ENCODE peak calls at places on chromosome 6, in eight cellular contexts. Y, Q, N, P, U, T, G and E are unnamed samples.

GRCh38 chr6:6657085-6657819 is 68.7 kb downstream of the LY86 start:
- DNase-seq in U (no peak), T (peak), Q (peak), G (no peak), N (no peak), P (no peak), Y (no peak), E (no peak)

GRCh38 chr6:132060591-132060990 is 109.4 kb upstream of the CCN2 start:
- DNase-seq in T (no peak), U (peak), Q (peak), N (no peak), Y (no peak), G (no peak), P (peak), E (peak)

GRCh38 chr6:10545482-10545881 is 24.3 kb downstream of the GCNT2 start:
- DNase-seq in Y (no peak), T (no peak), P (peak), N (no peak), Q (no peak), G (no peak), U (no peak), E (no peak)

GRCh38 chr6:144265061-144265357 is 20.1 kb upstream of the UTRN start:
- DNase-seq in Y (peak), G (no peak), Q (no peak), U (no peak), T (no peak), N (no peak), P (peak), E (no peak)

GRCh38 chr6:36132221-36132895 is 2.0 kb downstream of the MAPK13 start:
- DNase-seq in T (no peak), Y (no peak), P (no peak), Q (no peak), U (no peak), G (no peak), N (no peak), E (no peak)

GRCh38 chr6:105733556-105734162 is 330.8 kb upstream of the PREP start:
- DNase-seq in U (no peak), T (peak), Q (peak), N (no peak), P (peak), Y (peak), G (no peak), E (peak)

GRCh38 chr6:24667378-24667803 is 514 bp downstream of the ACOT13 start:
- DNase-seq in Q (peak), U (no peak), N (no peak), T (peak), P (peak), Y (peak), G (no peak), E (no peak)

GRCh38 chr6:74050921-74051320 is 354.9 kb downstream of the CD109 start:
- DNase-seq in Q (no peak), N (no peak), Y (no peak), P (no peak), G (no peak), T (no peak), U (no peak), E (no peak)

GRCh38 chr6:131368077-131368911 is 204.7 kb upstream of the ARG1 start:
- DNase-seq in N (peak), G (no peak), Q (peak), P (peak), Y (no peak), U (no peak), T (peak), E (no peak)

GRCh38 chr6:107185570-107185969 is 70.3 kb upstream of the BEND3 start:
- DNase-seq in U (peak), Q (peak), Y (peak), T (no peak), N (no peak), G (no peak), P (peak), E (peak)

GRCh38 chr6:154893927-154894326 is 101.2 kb upstream of the TIAM2 start:
- DNase-seq in Y (no peak), U (no peak), T (no peak), N (no peak), G (no peak), P (no peak), Q (peak), E (no peak)

GRCh38 chr6:26501482-26501986 is 1.4 kb downstream of the BTN1A1 start:
- DNase-seq in G (no peak), T (peak), U (no peak), Y (peak), P (peak), Q (peak), N (peak), E (no peak)

GRCh38 chr6:30685157-30685976 is 1.1 kb downstream of the PPP1R18 start:
- DNase-seq in T (peak), G (no peak), Q (peak), P (no peak), N (no peak), Y (no peak), U (peak), E (peak)

GRCh38 chr6:154931741-154932424 is 63.2 kb upstream of the TIAM2 start:
- DNase-seq in N (no peak), P (peak), Q (peak), Y (no peak), G (no peak), U (no peak), T (no peak), E (no peak)

GRCh38 chr6:144330588-144330987 is 45.5 kb downstream of the UTRN start:
- DNase-seq in Y (no peak), Q (no peak), N (no peak), T (no peak), U (peak), P (no peak), G (no peak), E (no peak)

GRCh38 chr6:147179809-147180208 is 24.4 kb upstream of the STXBP5 start:
- DNase-seq in Q (no peak), U (no peak), T (no peak), P (no peak), G (no peak), Y (no peak), N (no peak), E (no peak)

DNA sequence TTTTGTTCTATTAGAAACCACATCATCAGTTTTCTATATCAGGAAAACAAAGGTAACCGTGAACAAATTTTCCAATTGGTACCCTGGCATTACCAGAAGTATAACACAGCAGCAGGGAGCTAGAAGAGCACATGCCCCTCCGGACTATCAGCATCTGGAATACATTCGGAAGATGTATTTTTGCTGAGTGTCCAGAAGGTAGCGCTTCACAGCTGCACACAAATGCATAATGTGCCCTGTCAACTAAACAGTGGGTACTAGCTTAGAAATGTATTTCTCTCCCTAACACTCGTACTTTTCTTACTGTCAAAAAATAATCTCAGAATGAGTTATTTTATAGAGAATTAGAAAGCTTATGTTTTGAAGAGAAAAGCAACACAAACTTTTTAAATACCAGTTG is 77.6 kb downstream of the HUS1B start:
- DNase-seq in P (peak), T (no peak), Q (peak), U (no peak), N (no peak), G (peak), Y (peak), E (peak)
- TF ChIP-seq CTCF in P (peak), T (no peak), Q (peak), U (peak), N (no peak), G (peak), Y (peak), E (no peak)

GRCh38 chr6:127857051-127857637 is 43.7 kb downstream of the THEMIS start:
- DNase-seq in T (no peak), Y (no peak), Q (no peak), P (no peak), U (no peak), N (no peak), G (no peak), E (no peak)

GRCh38 chr6:127851197-127851596 is 49.7 kb downstream of the THEMIS start:
- DNase-seq in N (no peak), T (no peak), P (peak), Y (no peak), G (no peak), Q (no peak), U (no peak), E (no peak)

GRCh38 chr6:127858992-127859391 is 41.9 kb downstream of the THEMIS start:
- DNase-seq in P (no peak), Y (no peak), G (no peak), N (no peak), U (no peak), T (no peak), Q (no peak), E (no peak)

GRCh38 chr6:127855542-127856159 is 45.2 kb downstream of the THEMIS start:
- DNase-seq in G (no peak), Y (peak), T (peak), Q (peak), U (no peak), P (peak), N (no peak), E (peak)

GRCh38 chr6:127854009-127854408 is 46.8 kb downstream of the THEMIS start:
- DNase-seq in P (peak), U (no peak), N (no peak), Y (no peak), Q (peak), G (no peak), T (peak), E (peak)
- TF ChIP-seq CTCF in P (no peak), U (peak), N (no peak), Y (no peak), Q (no peak), G (peak), T (no peak), E (no peak)

GRCh38 chr6:117776441-117776840 is 101.2 kb downstream of the NUS1 start:
- DNase-seq in P (peak), T (peak), U (peak), Y (peak), N (no peak), Q (peak), G (no peak), E (peak)
- TF ChIP-seq CTCF in P (peak), T (peak), U (peak), Y (no peak), N (no peak), Q (peak), G (no peak), E (peak)

GRCh38 chr6:8888468-8888867 is 453.1 kb upstream of the SLC35B3 start:
- DNase-seq in T (peak), U (no peak), Q (no peak), G (no peak), P (peak), Y (no peak), N (no peak), E (peak)
- TF ChIP-seq CTCF in T (peak), U (peak), Q (peak), G (no peak), P (peak), Y (no peak), N (no peak), E (peak)

GRCh38 chr6:27893059-27893835 is 18.9 kb downstream of the OR2B2 start:
- DNase-seq in T (peak), P (peak), G (peak), N (peak), Q (peak), U (peak), Y (peak), E (peak)

GRCh38 chr6:27896398-27896796 is 15.8 kb downstream of the OR2B2 start:
- DNase-seq in N (no peak), U (no peak), Q (no peak), Y (no peak), P (no peak), G (no peak), T (no peak), E (no peak)

GRCh38 chr6:27894839-27895762 is 17.1 kb downstream of the OR2B2 start:
- DNase-seq in G (peak), T (peak), U (peak), P (peak), Q (peak), Y (peak), N (peak), E (peak)

GRCh38 chr6:27892596-27893058 is 19.6 kb downstream of the OR2B2 start:
- DNase-seq in P (peak), Q (peak), U (no peak), N (no peak), T (no peak), Y (no peak), G (no peak), E (no peak)

DNA sequence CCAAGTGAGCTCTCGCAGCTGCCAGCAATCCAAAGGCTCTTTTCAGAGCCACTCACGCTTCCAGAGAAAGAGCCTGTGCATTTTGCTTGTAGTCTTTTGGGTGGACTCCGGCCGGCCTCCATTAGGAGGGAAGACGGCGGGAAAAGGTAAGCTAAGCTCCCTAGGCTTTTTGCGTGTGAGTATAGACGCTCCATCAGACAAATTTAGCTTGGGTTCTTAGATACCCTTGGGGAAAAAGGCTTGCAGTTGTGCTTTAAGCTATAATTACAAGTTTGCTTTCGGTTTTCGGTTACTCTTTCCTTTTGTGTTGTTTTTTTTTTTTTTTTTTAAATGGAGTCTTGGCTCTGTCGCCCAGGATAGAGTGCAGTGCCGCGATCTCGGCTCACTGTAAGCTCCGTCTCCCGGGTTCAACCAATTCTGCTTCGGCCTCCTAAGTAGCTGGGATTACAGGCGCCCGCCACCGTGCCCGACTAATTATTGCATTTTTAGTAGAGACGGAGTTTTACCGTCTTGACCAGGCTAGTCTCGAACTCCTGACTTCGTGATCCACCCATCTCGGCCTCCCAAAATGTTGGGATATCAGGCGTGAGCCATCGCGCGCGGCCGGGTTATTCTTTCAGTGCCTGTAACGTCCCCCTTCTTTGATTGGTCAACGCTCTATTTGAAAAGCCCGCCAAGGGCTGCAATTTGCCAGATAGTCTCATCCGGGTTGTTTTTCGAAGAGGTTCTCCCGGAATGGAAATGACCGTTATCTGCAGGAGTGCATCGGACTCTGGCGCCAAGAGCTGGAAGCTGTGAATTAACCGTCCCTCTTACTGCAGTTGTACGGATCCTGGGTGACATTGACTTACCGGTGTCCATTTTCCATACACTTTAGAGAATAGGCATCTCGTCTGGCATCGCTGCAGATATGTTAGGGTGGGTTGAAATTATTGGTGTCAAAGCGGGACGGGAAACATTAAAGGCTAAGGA is 18.1 kb downstream of the OR2B2 start:
- DNase-seq in U (peak), N (peak), G (peak), Q (peak), P (peak), T (peak), Y (peak), E (peak)
- TF ChIP-seq CTCF in U (no peak), N (no peak), G (no peak), Q (no peak), P (no peak), T (no peak), Y (no peak), E (no peak)

GRCh38 chr6:43267619-43268347 is 24.5 kb downstream of the TTBK1 start:
- DNase-seq in N (no peak), U (no peak), G (no peak), Q (no peak), T (no peak), P (no peak), Y (peak), E (no peak)

GRCh38 chr6:43262780-43263313 is 19.6 kb downstream of the TTBK1 start:
- DNase-seq in P (no peak), Q (no peak), G (no peak), N (no peak), U (no peak), Y (no peak), T (no peak), E (no peak)

GRCh38 chr6:43263314-43264178 is 20.3 kb downstream of the TTBK1 start:
- DNase-seq in P (peak), T (peak), U (peak), Q (peak), N (peak), G (peak), Y (peak), E (peak)

GRCh38 chr6:43264599-43264998 is 21.3 kb downstream of the TTBK1 start:
- DNase-seq in T (no peak), Y (no peak), G (no peak), N (no peak), Q (no peak), U (no peak), P (no peak), E (no peak)

DNA sequence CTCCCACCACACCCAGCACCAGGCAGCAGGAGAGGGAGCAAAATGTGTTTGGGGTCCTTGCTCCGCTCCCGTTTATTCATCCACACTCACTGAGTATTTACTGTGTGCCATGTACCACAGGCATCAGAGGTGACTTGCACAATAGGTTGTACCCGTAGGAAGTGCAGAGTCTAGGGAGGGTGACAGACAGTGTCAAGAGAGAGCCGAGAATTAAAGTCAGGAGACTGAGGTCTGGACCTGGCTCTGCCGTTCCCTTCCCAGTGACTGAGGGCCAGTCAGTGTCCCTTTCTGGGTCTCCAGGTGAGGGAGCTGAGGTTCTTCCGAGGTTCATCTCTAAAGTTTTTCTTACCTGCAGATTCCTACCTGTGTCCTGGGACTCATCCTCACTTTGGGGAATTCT is 22.3 kb downstream of the TTBK1 start:
- DNase-seq in U (no peak), N (no peak), P (no peak), Y (no peak), G (no peak), T (no peak), Q (no peak), E (no peak)
- TF ChIP-seq CTCF in U (no peak), N (no peak), P (no peak), Y (no peak), G (no peak), T (no peak), Q (no peak), E (no peak)

GRCh38 chr6:113414511-113414910 is 442.6 kb upstream of the MARCKS start:
- DNase-seq in T (peak), P (peak), U (peak), N (peak), Q (peak), Y (peak), G (peak), E (peak)
- TF ChIP-seq CTCF in T (no peak), P (peak), U (peak), N (peak), Q (peak), Y (peak), G (peak), E (peak)

GRCh38 chr6:347232-347631 is 44.3 kb upstream of the IRF4 start:
- DNase-seq in T (peak), P (no peak), U (no peak), Y (no peak), N (no peak), G (no peak), Q (no peak), E (no peak)

GRCh38 chr6:349491-349921 is 42.0 kb upstream of the IRF4 start:
- DNase-seq in Y (no peak), U (no peak), P (no peak), Q (no peak), T (no peak), G (no peak), N (no peak), E (no peak)

GRCh38 chr6:347951-348859 is 43.3 kb upstream of the IRF4 start:
- DNase-seq in G (no peak), Q (no peak), Y (no peak), U (no peak), T (no peak), P (no peak), N (no peak), E (no peak)

GRCh38 chr6:350371-350770 is 41.2 kb upstream of the IRF4 start:
- DNase-seq in N (no peak), U (no peak), T (no peak), G (no peak), Q (no peak), Y (no peak), P (no peak), E (no peak)

DNA sequence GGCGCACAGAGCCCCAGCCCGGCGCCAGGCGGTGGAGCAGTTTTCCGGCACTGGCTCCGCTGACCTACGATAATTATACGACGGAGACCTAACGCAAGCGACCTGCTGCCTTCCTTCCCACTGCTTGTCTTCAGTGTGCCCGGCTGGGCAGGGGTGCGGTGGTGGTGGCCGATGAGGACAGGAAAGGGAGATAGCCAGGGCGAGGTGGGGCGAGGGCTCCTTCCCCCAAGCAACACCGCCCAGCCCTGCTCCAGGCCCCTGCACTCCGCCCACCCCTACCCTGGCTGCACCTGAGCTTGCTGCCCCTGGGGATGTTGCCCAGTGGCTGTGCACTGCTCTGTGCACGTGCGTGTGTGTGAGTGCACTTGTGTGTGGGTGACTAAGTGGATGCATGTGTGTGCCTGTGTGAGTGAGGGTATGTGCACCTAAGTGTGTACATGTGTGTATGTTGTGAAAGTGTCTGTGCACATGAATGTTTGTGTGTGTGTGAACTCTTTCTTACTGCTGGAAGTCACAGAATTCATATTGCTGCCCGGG is 42.6 kb upstream of the IRF4 start:
- DNase-seq in Q (no peak), U (no peak), P (no peak), N (no peak), G (no peak), Y (no peak), T (no peak), E (no peak)
- TF ChIP-seq CTCF in Q (no peak), U (no peak), P (no peak), N (no peak), G (no peak), Y (no peak), T (no peak), E (no peak)

DNA sequence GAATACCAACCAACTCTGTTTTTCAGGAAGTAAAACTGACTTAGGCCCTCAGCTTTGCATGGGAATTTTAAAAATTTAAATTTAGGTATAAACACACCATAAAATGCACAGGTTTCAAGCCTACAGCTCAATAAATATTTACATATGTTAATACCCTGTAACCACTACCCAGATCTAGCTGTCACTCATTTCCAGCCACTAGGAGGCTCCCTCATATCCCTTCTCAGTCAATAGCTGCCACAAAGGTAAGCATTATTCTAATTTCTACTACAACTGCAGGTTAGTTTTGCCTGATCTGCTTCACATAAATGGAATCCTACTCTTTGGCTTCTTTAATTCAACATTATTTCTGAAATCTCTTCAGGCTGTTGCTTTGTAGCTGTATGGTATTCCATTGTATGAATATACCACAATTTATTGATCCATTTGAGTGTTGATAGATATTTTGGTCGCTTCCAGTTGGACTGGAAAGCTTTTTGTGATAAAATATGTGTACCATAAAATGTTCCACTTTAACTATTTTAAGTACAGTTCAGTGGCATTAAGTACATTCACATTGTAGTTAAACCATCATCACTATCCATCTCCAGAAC is 32.5 kb upstream of the MEI4 start:
- DNase-seq in U (peak), Y (peak), P (peak), N (no peak), T (peak), G (no peak), Q (no peak), E (peak)
- TF ChIP-seq CTCF in U (peak), Y (peak), P (peak), N (no peak), T (peak), G (no peak), Q (peak), E (peak)

GRCh38 chr6:90483956-90484355 is 102.9 kb downstream of the MAP3K7 start:
- DNase-seq in U (no peak), G (no peak), T (no peak), N (no peak), Q (no peak), P (no peak), Y (no peak), E (no peak)
- TF ChIP-seq CTCF in U (no peak), G (no peak), T (no peak), N (no peak), Q (no peak), P (no peak), Y (no peak), E (no peak)